ENCODE peak calls at places on chromosomes 5 and 9, in eight cellular contexts. X is cardiac fibroblast, M is RWPE1, T is WTC11, L is NCI-H1436 treated with DMSO at 0.1 percent for 48 hours, R is substantia nigra, I is esophagus squamous epithelium, F is Caki2. B is an unnamed sample.
A peak's percentile ranks its signal among the peaks of the same experiment; 100 is the strongest.

GRCh38 chr5:157106668-157107461 is 2.0 kb downstream of the HAVCR2 start:
- DNase-seq in L (no peak), I (no peak), T (no peak), F (no peak), X (no peak), R (no peak), M (no peak), B (no peak)

GRCh38 chr9:108049026-108049591 is 559.5 kb upstream of the KLF4 start:
- DNase-seq in L (no peak), R (no peak), I (no peak), X (peak; percentile 94), M (peak; percentile 91), T (no peak), F (peak; percentile 80), B (no peak)

GRCh38 chr9:132244582-132245455 is 83.0 kb downstream of the NTNG2 start:
- DNase-seq in X (peak; percentile 37), L (no peak), F (peak; percentile 60), T (no peak), M (no peak), I (no peak), R (no peak), B (no peak)

GRCh38 chr9:17900604-17901003 is 321.7 kb downstream of the SH3GL2 start:
- DNase-seq in I (no peak), T (no peak), M (no peak), R (no peak), F (no peak), L (no peak), X (no peak), B (no peak)

GRCh38 chr9:69140123-69140741 is 33.8 kb upstream of the TJP2 start:
- DNase-seq in I (no peak), F (no peak), T (no peak), X (no peak), R (no peak), L (no peak), M (no peak), B (no peak)

GRCh38 chr5:179166886-179167841 is 107.0 kb downstream of the ZNF354C start:
- DNase-seq in R (peak; percentile 36), M (peak; percentile 42), I (no peak), L (no peak), F (peak; percentile 27), X (peak; percentile 63), T (peak; percentile 74), B (peak; percentile 36)

GRCh38 chr5:62431735-62432617 is 19.4 kb downstream of the IPO11 start:
- DNase-seq in M (no peak), X (peak; percentile 37), L (no peak), I (no peak), T (no peak), R (no peak), F (no peak), B (no peak)

GRCh38 chr5:74056789-74057164 is 430.8 kb downstream of the ARHGEF28 start:
- DNase-seq in F (no peak), R (no peak), X (peak; percentile 59), L (no peak), T (peak; percentile 11), I (no peak), M (peak; percentile 41), B (no peak)

GRCh38 chr5:132458651-132459030 is 31.9 kb downstream of the IRF1 start:
- DNase-seq in F (no peak), X (peak; percentile 69), I (no peak), L (no peak), R (no peak), M (peak; percentile 53), T (no peak), B (no peak)

GRCh38 chr5:137753227-137753985 is 757 bp downstream of the HNRNPA0 start:
- DNase-seq in I (no peak), F (no peak), M (no peak), T (peak; percentile 45), L (no peak), R (no peak), X (no peak), B (peak; percentile 41)

GRCh38 chr5:159817262-159818029 is 98.8 kb upstream of the ADRA1B start:
- DNase-seq in L (no peak), F (no peak), M (peak; percentile 88), T (no peak), X (peak; percentile 19), I (no peak), R (no peak), B (no peak)

GRCh38 chr5:150349681-150350275 is 7.7 kb upstream of the TCOF1 start:
- DNase-seq in F (no peak), X (no peak), I (no peak), M (no peak), L (no peak), R (no peak), T (no peak), B (no peak)

GRCh38 chr5:56320686-56321085 is 87.6 kb upstream of the ANKRD55 start:
- DNase-seq in T (no peak), F (no peak), I (no peak), M (no peak), L (no peak), X (no peak), R (no peak), B (no peak)

GRCh38 chr9:116574027-116574679 is 113.0 kb upstream of the TRIM32 start:
- DNase-seq in X (no peak), T (no peak), I (no peak), R (no peak), L (no peak), F (no peak), M (no peak), B (no peak)

GRCh38 chr9:30201024-30201423 is 2183.4 kb upstream of the ACO1 start:
- DNase-seq in L (no peak), F (no peak), R (no peak), T (no peak), X (no peak), M (no peak), I (no peak), B (no peak)

GRCh38 chr9:98774746-98775145 is 21.6 kb downstream of the ANKS6 start:
- DNase-seq in X (peak; percentile 41), L (no peak), M (peak; percentile 51), F (no peak), R (no peak), I (no peak), T (peak; percentile 63), B (no peak)

GRCh38 chr9:136693135-136693489 is 5.9 kb upstream of the AGPAT2 start:
- DNase-seq in X (no peak), I (no peak), T (no peak), R (no peak), M (no peak), L (no peak), F (no peak), B (no peak)

GRCh38 chr5:32612134-32612888 is 27.0 kb downstream of the SUB1 start:
- DNase-seq in T (no peak), L (no peak), R (no peak), X (peak; percentile 47), I (no peak), M (no peak), F (peak; percentile 8), B (no peak)

GRCh38 chr5:175700991-175701390 is 43.1 kb downstream of the HRH2 start:
- DNase-seq in T (peak; percentile 9), M (peak; percentile 22), L (no peak), X (no peak), I (no peak), R (no peak), F (no peak), B (no peak)

GRCh38 chr5:73295447-73295846 is 122.5 kb downstream of the TMEM174 start:
- DNase-seq in M (no peak), X (no peak), F (no peak), T (no peak), L (no peak), R (no peak), I (no peak), B (no peak)

GRCh38 chr9:127361561-127361960 is 35.4 kb upstream of the SLC2A8 start:
- DNase-seq in R (no peak), F (no peak), M (peak; percentile 90), I (no peak), T (no peak), L (no peak), X (no peak), B (no peak)

GRCh38 chr9:70954607-70955143 is 166.7 kb downstream of the TRPM3 start:
- DNase-seq in M (no peak), F (no peak), X (no peak), T (no peak), R (no peak), I (no peak), L (no peak), B (no peak)

GRCh38 chr9:135869916-135870315 is 37.4 kb downstream of the CAMSAP1 start:
- DNase-seq in X (no peak), M (no peak), F (no peak), L (no peak), I (no peak), R (no peak), T (no peak), B (no peak)

GRCh38 chr9:128081052-128081451 is 13.0 kb downstream of the SLC25A25 start:
- DNase-seq in T (no peak), F (no peak), I (no peak), R (no peak), L (no peak), X (peak; percentile 88), M (no peak), B (no peak)

GRCh38 chr9:38622083-38622674 is 1.8 kb upstream of the ANKRD18A start:
- DNase-seq in R (no peak), L (no peak), M (no peak), F (peak; percentile 75), X (no peak), T (peak; percentile 47), I (no peak), B (peak; percentile 41)

GRCh38 chr5:172144931-172145869 is 42.8 kb downstream of the STK10 start:
- DNase-seq in R (no peak), T (no peak), F (no peak), X (no peak), I (no peak), L (no peak), M (no peak), B (no peak)

B was measured in hypothalamus.